ENCODE peak calls at places on chromosomes 16 and 17, in five cellular contexts. T is transverse colon, K is K562, B is right lobe of liver, P is adrenal gland. Z is an unnamed sample.

GRCh38 chr17:44601574-44602372 is 44.5 kb downstream of the FZD2 start:
- DNase-seq in B (no peak), P (no peak), K (no peak), T (no peak), Z (no peak)

GRCh38 chr17:44223574-44224046 is 4.1 kb upstream of the UBTF start:
- DNase-seq in T (peak; percentile 62), K (no peak), P (peak; percentile 94), B (peak; percentile 85), Z (peak; percentile 47)

GRCh38 chr16:47713225-47713595 is 252.1 kb downstream of the PHKB start:
- DNase-seq in B (no peak), P (peak; percentile 73), K (peak; percentile 14), T (no peak), Z (no peak)

GRCh38 chr16:56237451-56237930 is 46.2 kb downstream of the GNAO1 start:
- DNase-seq in B (no peak), K (no peak), P (no peak), T (no peak), Z (no peak)

GRCh38 chr17:72165202-72165972 is 44.6 kb downstream of the SOX9 start:
- DNase-seq in T (no peak), P (no peak), B (no peak), K (no peak), Z (no peak)

GRCh38 chr16:20866161-20866772 is 33.9 kb downstream of the DCUN1D3 start:
- DNase-seq in B (no peak), K (peak; percentile 70), P (peak; percentile 94), T (peak; percentile 17), Z (peak; percentile 28)

GRCh38 chr17:40542562-40543411 is 22.5 kb downstream of the CCR7 start:
- DNase-seq in P (peak; percentile 90), K (no peak), B (peak; percentile 96), T (peak; percentile 73), Z (peak; percentile 98)

GRCh38 chr16:84552135-84552534 is 47.7 kb upstream of the MEAK7 start:
- DNase-seq in B (no peak), K (no peak), T (no peak), P (no peak), Z (no peak)

GRCh38 chr16:31186930-31187807 is 7.2 kb downstream of the FUS start:
- DNase-seq in P (no peak), K (no peak), B (no peak), T (no peak), Z (no peak)

DNA sequence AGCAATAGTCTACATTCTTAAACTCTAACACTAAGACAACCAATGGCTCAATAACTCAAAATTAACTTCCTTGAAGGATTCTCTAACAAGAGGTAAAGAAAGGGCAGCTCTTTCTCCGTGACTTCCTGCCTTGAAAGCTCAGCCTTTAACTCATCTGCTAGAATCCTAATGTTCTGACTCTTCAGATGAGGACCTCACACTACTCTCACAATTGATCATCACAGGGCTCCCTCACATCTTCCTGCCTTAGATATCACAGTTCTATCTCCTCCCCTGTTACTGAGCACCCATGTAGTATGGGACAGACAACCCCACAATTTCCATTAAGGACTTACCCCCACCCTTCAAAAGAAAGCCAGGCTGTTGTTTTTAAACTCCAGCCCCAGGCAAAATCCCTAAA is 33.5 kb downstream of the SMURF2 start:
- DNase-seq in T (no peak), P (no peak), K (no peak), B (no peak), Z (no peak)
- H3K4me1 ChIP-seq in T (peaks cover 18% of the 10 kb centered on the region), P (peaks cover 7% of the 10 kb centered on the region), K (peaks cover 21% of the 10 kb centered on the region), B (no peaks in the 10 kb centered on the region), Z (peaks cover 8% of the 10 kb centered on the region)

DNA sequence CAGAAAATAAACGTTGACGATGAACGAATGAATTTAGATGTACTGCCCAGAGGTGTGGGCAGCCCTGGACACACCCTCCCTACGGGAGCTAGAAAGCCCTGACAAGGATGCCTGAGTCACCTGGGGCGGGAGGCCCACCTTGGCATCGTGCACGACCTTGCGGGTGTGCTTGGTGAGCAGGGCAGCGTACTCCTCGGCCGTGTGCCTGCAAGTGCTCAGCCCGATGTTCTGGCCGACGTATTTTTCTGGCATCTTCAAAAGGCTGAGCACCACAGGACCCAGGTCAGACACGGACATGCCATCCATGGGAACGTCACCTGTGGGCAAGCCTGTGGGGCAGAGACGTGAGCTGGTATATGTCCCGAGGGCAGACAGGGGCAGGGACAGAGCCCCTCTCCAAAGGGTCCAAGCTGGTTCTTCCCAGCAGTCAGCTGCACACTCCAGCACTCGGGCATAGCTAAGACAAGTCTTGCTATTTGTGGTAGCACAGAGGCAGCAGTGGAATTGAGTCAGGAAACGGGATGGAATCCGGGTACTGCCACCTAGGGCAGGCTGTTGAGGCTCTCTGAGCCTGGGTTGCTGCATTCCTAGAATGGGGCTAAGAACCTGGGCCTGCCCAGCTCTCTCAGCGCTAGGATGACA is 10.8 kb downstream of the NMRAL1 start:
- DNase-seq in P (peak; percentile 41), B (no peak), T (no peak), K (no peak), Z (no peak)
- TF ChIP-seq POLR2A in P (no peak), B (no peak), T (no peak), K (no peak), Z (no peak)

DNA sequence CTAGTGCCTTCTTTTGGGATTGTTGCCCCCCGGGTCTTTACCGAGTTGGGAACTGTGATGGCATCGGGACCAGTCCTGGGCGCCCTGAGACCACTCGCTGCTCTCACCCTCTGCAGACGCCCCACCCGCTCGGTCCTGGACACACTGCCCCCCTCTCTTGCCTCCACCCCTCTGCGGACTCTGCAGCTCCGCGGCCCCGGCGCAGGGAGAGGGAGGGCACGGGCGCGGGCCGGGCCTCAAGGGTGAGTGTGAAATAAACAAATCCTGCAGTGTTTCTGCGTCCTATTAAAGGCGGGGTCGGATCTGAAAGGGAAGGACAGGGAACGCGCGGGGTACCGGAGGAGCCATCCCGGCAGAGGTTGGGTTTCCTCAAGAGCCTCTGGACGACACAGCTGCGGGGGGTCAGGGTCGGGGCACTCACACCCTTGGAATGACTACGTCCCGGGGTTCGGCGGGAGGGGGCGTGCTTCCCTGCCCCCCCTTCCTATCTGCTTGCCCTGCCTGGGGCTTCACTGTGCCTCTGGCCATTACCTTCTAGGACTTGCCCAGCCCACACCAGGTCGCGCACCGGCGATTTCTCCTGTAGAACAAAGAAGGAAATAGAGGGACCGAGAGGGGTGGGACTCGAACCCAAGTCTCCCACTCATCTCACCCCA is 514 bp upstream of the HSF4 start:
- DNase-seq in T (no peak), B (no peak), K (no peak), P (peak; percentile 33), Z (peak; percentile 73)
- H3K4me1 ChIP-seq in T (peaks cover 40% of the 10 kb centered on the region), B (no peaks in the 10 kb centered on the region), K (peaks cover 14% of the 10 kb centered on the region), P (peaks cover 36% of the 10 kb centered on the region), Z (peaks cover 19% of the 10 kb centered on the region)

GRCh38 chr16:67457611-67458010 is 23.3 kb downstream of the ATP6V0D1 start:
- DNase-seq in T (no peak), B (no peak), P (no peak), K (no peak), Z (no peak)

GRCh38 chr16:67454104-67454503 is 23.2 kb downstream of the HSD11B2 start:
- DNase-seq in B (no peak), T (no peak), K (no peak), P (no peak), Z (no peak)

GRCh38 chr16:67456383-67457140 is 24.4 kb downstream of the ATP6V0D1 start:
- DNase-seq in K (no peak), T (peak; percentile 83), B (no peak), P (peak; percentile 74), Z (peak; percentile 74)

GRCh38 chr16:67451704-67452435 is 20.9 kb downstream of the HSD11B2 start:
- DNase-seq in B (no peak), T (peak; percentile 57), P (no peak), K (no peak), Z (no peak)

DNA sequence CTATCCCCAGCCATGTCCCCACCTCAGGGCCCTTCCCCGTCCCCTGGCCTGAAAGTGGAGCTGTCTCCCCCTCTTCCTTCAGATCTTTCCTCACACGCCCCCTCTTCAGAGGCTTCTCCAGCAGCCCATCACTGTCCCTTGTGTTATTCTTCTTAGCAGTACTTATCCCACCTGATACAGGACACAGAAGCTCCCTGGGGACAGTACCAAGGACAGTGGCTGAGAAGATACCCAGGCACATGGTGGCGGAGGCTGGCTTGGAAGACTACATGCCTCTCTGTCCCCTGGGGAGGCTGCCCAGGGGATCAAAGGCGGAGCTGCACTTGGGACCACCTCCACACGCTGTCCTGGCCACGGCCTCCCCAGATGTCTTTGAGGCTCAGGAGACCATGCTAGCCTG is 23.9 kb downstream of the HSD11B2 start:
- DNase-seq in B (no peak), K (no peak), T (no peak), P (no peak), Z (no peak)
- TF ChIP-seq POLR2A in B (no peak), K (no peak), T (no peak), P (no peak), Z (no peak)

GRCh38 chr17:17719199-17719940 is 38.1 kb downstream of the RAI1 start:
- DNase-seq in T (no peak), K (no peak), B (no peak), P (no peak), Z (no peak)

GRCh38 chr17:17714261-17714866 is 33.1 kb downstream of the RAI1 start:
- DNase-seq in B (no peak), P (no peak), T (no peak), K (no peak), Z (no peak)

GRCh38 chr17:17714879-17715278 is 33.6 kb downstream of the RAI1 start:
- DNase-seq in P (no peak), B (no peak), K (no peak), T (no peak), Z (no peak)

GRCh38 chr17:17718251-17718650 is 37.0 kb downstream of the RAI1 start:
- DNase-seq in K (no peak), T (no peak), P (no peak), B (no peak), Z (no peak)

DNA sequence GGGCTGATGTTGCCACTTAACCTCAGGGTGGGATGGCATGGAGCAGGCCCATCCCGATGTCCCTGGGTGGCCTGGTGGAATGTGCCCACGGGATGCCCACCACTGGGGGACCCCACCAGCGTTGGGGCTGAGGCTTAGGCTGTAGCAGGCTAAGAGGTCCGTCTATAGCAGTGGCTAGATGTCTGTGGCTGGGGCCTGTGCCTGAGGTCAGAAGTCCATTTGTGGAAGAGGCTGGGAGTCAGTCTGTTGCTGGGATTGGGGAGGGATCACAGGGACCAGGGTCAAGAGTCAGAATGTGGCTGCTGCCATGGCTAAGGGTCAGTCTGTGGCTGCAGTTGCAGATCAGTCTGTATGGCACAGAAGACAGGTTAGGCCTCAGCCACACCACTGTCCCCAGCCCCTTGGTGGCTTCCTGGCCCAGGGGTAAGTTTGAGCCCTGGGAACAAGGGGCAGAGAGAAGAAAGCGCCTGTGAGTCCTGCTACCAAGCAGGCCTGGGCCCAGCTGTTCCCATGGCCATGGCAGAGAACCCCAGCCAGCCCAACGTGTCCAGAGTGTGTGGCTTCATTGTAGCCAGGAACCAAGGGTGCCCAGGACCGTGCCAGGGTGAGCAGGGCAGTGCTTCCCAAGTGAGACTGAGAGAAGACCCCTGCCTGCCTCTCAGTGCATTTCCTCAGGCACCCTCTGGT is 35.7 kb downstream of the RAI1 start:
- DNase-seq in B (peak; percentile 79), P (no peak), T (no peak), K (no peak), Z (no peak)
- H3K4me1 ChIP-seq in B (no peaks in the 10 kb centered on the region), P (peaks cover 8% of the 10 kb centered on the region), T (peaks cover 19% of the 10 kb centered on the region), K (no peaks in the 10 kb centered on the region), Z (peaks cover 4% of the 10 kb centered on the region)

GRCh38 chr17:75904749-75905521 is at the start of gene MRPL38:
- DNase-seq in T (peak; percentile 97), B (peak; percentile 97), K (peak; percentile 96), P (peak; percentile 94), Z (peak; percentile 94)
- TF ChIP-seq POLR2A in T (peak; percentile 59), B (peak; percentile 65), K (peak; percentile 67), P (peak; percentile 7), Z (peak; percentile 66)

GRCh38 chr17:17057057-17057551 is 14.8 kb downstream of the MPRIP start:
- DNase-seq in P (no peak), K (no peak), T (no peak), B (no peak), Z (no peak)
- H3K4me1 ChIP-seq in P (peaks cover 38% of the 10 kb centered on the region), K (no peaks in the 10 kb centered on the region), T (peaks cover 17% of the 10 kb centered on the region), B (peaks cover 8% of the 10 kb centered on the region), Z (peaks cover 37% of the 10 kb centered on the region)

Z was measured in ovary.